ENCODE peak calls at places on chromosomes 3 and 15, in six cellular contexts. One of them, this sample, is unnamed.

GRCh38 chr3:125231895-125232294 is 19.3 kb upstream of the SLC12A8 start:
- DNase-seq in GOT3: no peak
- DNase-seq in activated T-cell treated with anti-CD3 and anti-CD28 coated beads for 48 hours: no peak
- DNase-seq in NCI-H82: peak
- DNase-seq in T-helper 17 cell: no peak
- DNase-seq in NCI-H1105 treated with DMSO at 0.1 percent for 48 hours: no peak
- DNase-seq in this sample: no peak

GRCh38 chr15:88649753-88650551 is 11.1 kb downstream of the ISG20 start:
- DNase-seq in GOT3: no peak
- DNase-seq in activated T-cell treated with anti-CD3 and anti-CD28 coated beads for 48 hours: no peak
- DNase-seq in NCI-H82: no peak
- DNase-seq in T-helper 17 cell: no peak
- DNase-seq in NCI-H1105 treated with DMSO at 0.1 percent for 48 hours: no peak
- DNase-seq in this sample: no peak

GRCh38 chr3:100602506-100603444 is 6.6 kb upstream of the ADGRG7 start:
- DNase-seq in GOT3: no peak
- DNase-seq in activated T-cell treated with anti-CD3 and anti-CD28 coated beads for 48 hours: no peak
- DNase-seq in NCI-H82: no peak
- DNase-seq in T-helper 17 cell: no peak
- DNase-seq in NCI-H1105 treated with DMSO at 0.1 percent for 48 hours: no peak
- DNase-seq in this sample: no peak

GRCh38 chr3:184911570-184911969 is 99.6 kb downstream of the VPS8 start:
- DNase-seq in GOT3: no peak
- DNase-seq in activated T-cell treated with anti-CD3 and anti-CD28 coated beads for 48 hours: no peak
- DNase-seq in NCI-H82: peak
- DNase-seq in T-helper 17 cell: no peak
- DNase-seq in NCI-H1105 treated with DMSO at 0.1 percent for 48 hours: no peak
- DNase-seq in this sample: no peak

GRCh38 chr3:45776611-45777010 is 19.7 kb downstream of the SLC6A20 start:
- DNase-seq in GOT3: no peak
- DNase-seq in activated T-cell treated with anti-CD3 and anti-CD28 coated beads for 48 hours: no peak
- DNase-seq in NCI-H82: peak
- DNase-seq in T-helper 17 cell: no peak
- DNase-seq in NCI-H1105 treated with DMSO at 0.1 percent for 48 hours: peak
- DNase-seq in this sample: no peak

GRCh38 chr3:72820405-72820804 is 27.8 kb downstream of the SHQ1 start:
- DNase-seq in GOT3: no peak
- DNase-seq in activated T-cell treated with anti-CD3 and anti-CD28 coated beads for 48 hours: no peak
- DNase-seq in NCI-H82: no peak
- DNase-seq in T-helper 17 cell: no peak
- DNase-seq in NCI-H1105 treated with DMSO at 0.1 percent for 48 hours: peak
- DNase-seq in this sample: no peak

GRCh38 chr3:126438746-126439145 is 36.9 kb downstream of the ZXDC start:
- DNase-seq in GOT3: no peak
- DNase-seq in activated T-cell treated with anti-CD3 and anti-CD28 coated beads for 48 hours: no peak
- DNase-seq in NCI-H82: no peak
- DNase-seq in T-helper 17 cell: no peak
- DNase-seq in NCI-H1105 treated with DMSO at 0.1 percent for 48 hours: no peak
- DNase-seq in this sample: no peak

GRCh38 chr3:14846481-14846880 is 27.7 kb downstream of the FGD5 start:
- DNase-seq in GOT3: no peak
- DNase-seq in activated T-cell treated with anti-CD3 and anti-CD28 coated beads for 48 hours: no peak
- DNase-seq in NCI-H82: no peak
- DNase-seq in T-helper 17 cell: no peak
- DNase-seq in NCI-H1105 treated with DMSO at 0.1 percent for 48 hours: no peak
- DNase-seq in this sample: no peak

GRCh38 chr3:177441813-177442646 is 244.7 kb upstream of the TBL1XR1 start:
- DNase-seq in GOT3: no peak
- DNase-seq in activated T-cell treated with anti-CD3 and anti-CD28 coated beads for 48 hours: no peak
- DNase-seq in NCI-H82: no peak
- DNase-seq in T-helper 17 cell: no peak
- DNase-seq in NCI-H1105 treated with DMSO at 0.1 percent for 48 hours: no peak
- DNase-seq in this sample: no peak

GRCh38 chr3:142498397-142499180 is 50.8 kb upstream of the XRN1 start:
- DNase-seq in GOT3: no peak
- DNase-seq in activated T-cell treated with anti-CD3 and anti-CD28 coated beads for 48 hours: no peak
- DNase-seq in NCI-H82: no peak
- DNase-seq in T-helper 17 cell: no peak
- DNase-seq in NCI-H1105 treated with DMSO at 0.1 percent for 48 hours: no peak
- DNase-seq in this sample: no peak

GRCh38 chr3:29430558-29430971 is 149.7 kb downstream of the RBMS3 start:
- DNase-seq in GOT3: no peak
- DNase-seq in activated T-cell treated with anti-CD3 and anti-CD28 coated beads for 48 hours: no peak
- DNase-seq in NCI-H82: no peak
- DNase-seq in T-helper 17 cell: no peak
- DNase-seq in NCI-H1105 treated with DMSO at 0.1 percent for 48 hours: no peak
- DNase-seq in this sample: no peak

GRCh38 chr3:157373783-157374182 is 62.9 kb upstream of the PTX3 start:
- DNase-seq in GOT3: no peak
- DNase-seq in activated T-cell treated with anti-CD3 and anti-CD28 coated beads for 48 hours: no peak
- DNase-seq in NCI-H82: no peak
- DNase-seq in T-helper 17 cell: no peak
- DNase-seq in NCI-H1105 treated with DMSO at 0.1 percent for 48 hours: no peak
- DNase-seq in this sample: no peak

GRCh38 chr3:50714953-50715352 is 40.2 kb downstream of the DOCK3 start:
- DNase-seq in GOT3: no peak
- DNase-seq in activated T-cell treated with anti-CD3 and anti-CD28 coated beads for 48 hours: no peak
- DNase-seq in NCI-H82: no peak
- DNase-seq in T-helper 17 cell: no peak
- DNase-seq in NCI-H1105 treated with DMSO at 0.1 percent for 48 hours: peak
- DNase-seq in this sample: no peak

GRCh38 chr15:72889545-72889944 is 106.0 kb upstream of the ADPGK start:
- DNase-seq in GOT3: no peak
- DNase-seq in activated T-cell treated with anti-CD3 and anti-CD28 coated beads for 48 hours: no peak
- DNase-seq in NCI-H82: peak
- DNase-seq in T-helper 17 cell: no peak
- DNase-seq in NCI-H1105 treated with DMSO at 0.1 percent for 48 hours: no peak
- DNase-seq in this sample: no peak

GRCh38 chr3:103966749-103967148 is 1400.0 kb upstream of the ALCAM start:
- DNase-seq in GOT3: no peak
- DNase-seq in activated T-cell treated with anti-CD3 and anti-CD28 coated beads for 48 hours: no peak
- DNase-seq in NCI-H82: no peak
- DNase-seq in T-helper 17 cell: no peak
- DNase-seq in NCI-H1105 treated with DMSO at 0.1 percent for 48 hours: no peak
- DNase-seq in this sample: no peak

GRCh38 chr15:78988361-78988911 is 43.6 kb upstream of the CTSH start:
- DNase-seq in GOT3: no peak
- DNase-seq in activated T-cell treated with anti-CD3 and anti-CD28 coated beads for 48 hours: no peak
- DNase-seq in NCI-H82: no peak
- DNase-seq in T-helper 17 cell: no peak
- DNase-seq in NCI-H1105 treated with DMSO at 0.1 percent for 48 hours: no peak
- DNase-seq in this sample: no peak

GRCh38 chr3:158773166-158773565 is 28.7 kb upstream of the MFSD1 start:
- DNase-seq in GOT3: no peak
- DNase-seq in activated T-cell treated with anti-CD3 and anti-CD28 coated beads for 48 hours: no peak
- DNase-seq in NCI-H82: no peak
- DNase-seq in T-helper 17 cell: no peak
- DNase-seq in NCI-H1105 treated with DMSO at 0.1 percent for 48 hours: no peak
- DNase-seq in this sample: no peak

GRCh38 chr15:80608688-80609087 is 86.4 kb upstream of the ABHD17C start:
- DNase-seq in GOT3: no peak
- DNase-seq in activated T-cell treated with anti-CD3 and anti-CD28 coated beads for 48 hours: no peak
- DNase-seq in NCI-H82: no peak
- DNase-seq in T-helper 17 cell: no peak
- DNase-seq in NCI-H1105 treated with DMSO at 0.1 percent for 48 hours: peak
- DNase-seq in this sample: no peak